ENCODE peak calls at places on chromosomes 7 and 10, in six cellular contexts. T is CD4-positive, CD25-positive, alpha-beta regulatory T cell; C is CD8-positive, alpha-beta memory T cell; D is substantia nigra; G is GM23338; B is lower lobe of right lung. L is an unnamed sample.

GRCh38 chr7:23117841-23118240 is 12.3 kb downstream of the KLHL7 start:
- DNase-seq in T (no peak), G (no peak), B (no peak), D (no peak), C (no peak), L (no peak)

GRCh38 chr7:146249272-146249671 is 132.7 kb downstream of the CNTNAP2 start:
- DNase-seq in T (no peak), G (no peak), B (no peak), D (no peak), C (no peak), L (no peak)

GRCh38 chr10:31679931-31680330 is 248.7 kb downstream of the ARHGAP12 start:
- DNase-seq in G (no peak), B (no peak), T (no peak), D (no peak), C (no peak), L (no peak)

GRCh38 chr10:126663880-126664279 is 6.6 kb downstream of the C10orf90 start:
- DNase-seq in D (no peak), C (no peak), B (no peak), G (no peak), T (no peak), L (no peak)

GRCh38 chr7:155470686-155471638 is 13.0 kb downstream of the EN2 start:
- DNase-seq in B (no peak), D (no peak), T (no peak), C (no peak), G (peak; percentile 27), L (no peak)

GRCh38 chr7:2613926-2614613 is 17.7 kb upstream of the TTYH3 start:
- DNase-seq in T (no peak), D (no peak), G (no peak), C (no peak), B (peak; percentile 87), L (no peak)

GRCh38 chr7:83791737-83792136 is 142.8 kb upstream of the SEMA3E start:
- DNase-seq in D (no peak), G (peak; percentile 37), T (no peak), C (no peak), B (no peak), L (no peak)

GRCh38 chr10:67917169-67917568 is 32.7 kb downstream of the SIRT1 start:
- DNase-seq in G (no peak), B (no peak), T (no peak), C (no peak), D (no peak), L (no peak)

GRCh38 chr7:42678315-42678714 is 233.6 kb downstream of the C7orf25 start:
- DNase-seq in C (no peak), B (no peak), G (no peak), D (no peak), T (no peak), L (no peak)

GRCh38 chr7:37341033-37341630 is 107.5 kb downstream of the ELMO1 start:
- DNase-seq in T (no peak), G (no peak), B (no peak), D (no peak), C (no peak), L (no peak)

GRCh38 chr7:37342170-37342569 is 106.5 kb downstream of the ELMO1 start:
- DNase-seq in C (no peak), G (no peak), T (no peak), B (no peak), D (no peak), L (no peak)

GRCh38 chr7:37344886-37345579 is 103.6 kb downstream of the ELMO1 start:
- DNase-seq in G (no peak), B (no peak), D (no peak), T (no peak), C (no peak), L (no peak)

GRCh38 chr7:37346761-37347160 is 101.9 kb downstream of the ELMO1 start:
- DNase-seq in D (no peak), T (no peak), B (no peak), G (no peak), C (no peak), L (no peak)

DNA sequence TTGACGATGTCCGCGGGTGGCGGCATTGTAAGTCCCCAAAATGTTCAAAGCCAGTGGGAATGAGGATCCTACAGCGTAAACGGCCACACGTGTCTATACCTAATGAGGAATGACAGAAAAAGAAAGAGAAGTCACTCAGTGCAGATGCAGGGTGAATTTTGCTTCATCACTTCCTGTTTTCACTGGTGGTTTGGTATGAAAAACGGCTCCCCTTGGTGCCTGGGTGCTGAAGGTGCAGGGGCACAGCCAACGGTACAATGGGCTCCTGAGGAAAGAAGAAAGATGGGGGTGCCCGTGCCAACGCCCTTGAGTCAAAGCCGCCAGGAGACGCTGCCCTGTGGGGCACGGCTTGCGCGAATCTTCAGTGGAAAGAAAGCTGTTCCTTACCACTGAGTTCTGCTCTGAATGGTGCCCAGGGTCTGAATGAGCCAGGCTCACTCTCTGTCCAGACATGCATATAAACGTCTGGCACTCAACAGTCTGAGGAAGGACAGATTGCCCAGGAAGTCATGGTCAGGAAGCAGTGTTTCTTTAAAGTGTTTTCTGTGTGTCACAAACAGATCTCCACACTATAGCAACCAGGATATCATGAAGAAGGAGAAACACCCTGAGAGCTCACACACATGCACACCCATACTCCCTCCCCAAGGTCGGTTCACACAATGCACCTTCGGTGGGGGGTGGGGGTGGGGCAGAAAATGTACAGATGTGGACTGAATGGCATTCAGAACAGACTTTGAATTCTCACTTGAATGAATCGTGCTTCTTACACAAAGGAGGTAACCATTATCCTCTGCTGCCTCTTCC is 105.8 kb downstream of the ELMO1 start:
- DNase-seq in T (peak; percentile 60), B (peak; percentile 60), C (peak; percentile 53), G (no peak), D (no peak), L (no peak)
- H3K27ac ChIP-seq in T (peak overlapping the region; percentile 84), B (peak overlapping the region; percentile 78), C (peak overlapping the region; percentile 62), G (no peak overlapping the region), D (peak overlapping the region; percentile 59), L (no peak overlapping the region)

DNA sequence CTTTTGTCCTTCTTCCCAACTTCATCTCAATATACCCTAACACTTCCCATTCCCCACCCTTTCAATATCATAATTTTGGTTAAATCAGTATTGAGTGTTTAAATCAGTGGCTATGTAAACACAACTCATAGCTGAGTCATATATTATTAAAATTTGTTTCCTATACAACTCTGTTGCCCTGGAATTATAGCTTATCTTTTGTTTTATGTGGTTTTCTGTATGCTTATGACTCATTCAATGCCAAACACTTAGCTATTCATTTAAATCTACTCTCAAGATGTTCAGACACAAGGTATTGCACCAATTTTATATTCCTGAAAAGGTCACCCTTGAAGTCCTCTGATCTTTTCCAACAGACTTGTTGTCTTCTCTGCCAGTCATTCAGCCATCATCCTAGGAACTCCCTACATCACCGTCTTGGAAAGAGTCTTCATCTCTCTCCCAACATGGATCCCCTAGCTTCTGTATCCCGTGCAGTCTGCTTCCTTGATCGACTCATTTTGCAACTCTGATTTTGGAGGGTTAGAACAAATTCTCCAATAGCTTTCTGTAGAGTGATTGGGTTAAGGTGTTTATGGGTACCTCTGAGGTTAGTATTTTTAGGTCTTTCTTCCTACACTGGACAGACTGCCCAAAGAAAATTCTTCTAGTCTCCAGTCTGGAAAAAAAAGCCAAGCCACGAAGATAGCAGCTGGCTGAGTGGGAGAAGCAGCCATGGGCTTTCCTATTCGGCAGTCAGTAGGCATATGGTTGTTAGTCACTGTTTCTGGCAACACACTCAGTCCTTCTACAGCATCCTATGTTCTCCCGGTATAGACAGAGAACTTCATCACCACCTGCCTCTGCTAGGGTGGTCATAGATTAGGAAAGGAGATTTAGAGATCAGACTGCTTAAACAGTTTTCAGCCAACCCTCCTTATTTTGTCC is 102.1 kb downstream of the CRPPA start:
- DNase-seq in G (no peak), C (no peak), T (no peak), D (no peak), B (no peak), L (no peak)
- H3K27ac ChIP-seq in G (no peak overlapping the region), C (no peak overlapping the region), T (no peak overlapping the region), D (no peak overlapping the region), B (no peak overlapping the region), L (no peak overlapping the region)

GRCh38 chr7:129367349-129367699 is 66.9 kb upstream of the STRIP2 start:
- DNase-seq in C (no peak), D (no peak), G (no peak), B (no peak), T (no peak), L (no peak)

GRCh38 chr7:129368389-129368986 is 65.7 kb upstream of the STRIP2 start:
- DNase-seq in D (no peak), C (no peak), G (no peak), B (no peak), T (no peak), L (no peak)

GRCh38 chr7:129373651-129374428 is 60.4 kb upstream of the STRIP2 start:
- DNase-seq in C (no peak), T (no peak), B (no peak), G (no peak), D (no peak), L (no peak)

GRCh38 chr7:129367700-129368388 is 66.4 kb upstream of the STRIP2 start:
- DNase-seq in G (peak; percentile 93), C (peak; percentile 54), T (peak; percentile 52), D (peak; percentile 7), B (peak; percentile 81), L (peak; percentile 72)

DNA sequence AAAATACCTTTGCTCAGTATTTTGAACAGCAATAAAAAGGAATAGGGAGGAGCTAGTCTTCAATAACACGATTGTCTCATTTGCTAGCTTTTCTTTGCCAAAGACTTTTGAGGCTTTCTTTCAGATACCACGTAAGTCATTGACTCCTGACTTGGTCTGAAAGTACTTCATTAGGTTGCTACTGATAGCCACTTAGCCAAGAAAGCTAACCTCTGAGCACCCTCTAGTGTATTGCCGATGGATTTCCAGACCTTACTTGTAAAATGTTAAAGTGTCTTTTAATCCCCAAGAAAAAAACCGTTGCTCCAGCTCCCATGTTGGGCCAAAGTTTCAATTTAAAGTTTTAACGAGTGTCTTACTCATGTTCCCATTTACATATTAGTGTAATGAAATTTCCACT is 63.4 kb upstream of the STRIP2 start:
- DNase-seq in D (no peak), C (no peak), G (peak; percentile 28), T (no peak), B (no peak), L (no peak)
- H3K27ac ChIP-seq in D (no peak overlapping the region), C (no peak overlapping the region), G (no peak overlapping the region), T (no peak overlapping the region), B (peak overlapping the region; percentile 80), L (no peak overlapping the region)

DNA sequence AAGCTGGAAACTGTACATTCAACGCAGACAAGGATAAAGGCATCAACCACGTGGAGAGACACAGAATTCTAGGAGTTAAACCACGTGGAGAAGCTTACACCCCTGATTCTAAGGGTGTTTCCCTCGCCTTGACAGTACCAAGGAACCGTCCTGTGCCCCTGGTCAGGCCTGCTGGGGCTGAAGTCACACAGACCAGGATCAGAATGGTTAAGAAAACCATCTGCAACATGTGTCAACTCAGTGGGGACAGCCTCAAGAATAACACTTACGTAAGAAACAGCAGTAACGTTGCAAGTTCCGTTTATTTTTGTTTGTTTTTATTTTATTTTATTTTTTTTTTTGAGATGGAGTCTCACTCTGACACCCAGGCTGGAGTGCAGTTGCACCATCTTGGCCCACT is 55.6 kb downstream of the CHST15 start:
- DNase-seq in D (no peak), G (no peak), T (no peak), B (no peak), C (no peak), L (no peak)
- H3K27ac ChIP-seq in D (no peak overlapping the region), G (no peak overlapping the region), T (no peak overlapping the region), B (peak overlapping the region; percentile 3), C (no peak overlapping the region), L (no peak overlapping the region)